ENCODE peak calls at places on chromosomes 13 and 19, in five cellular contexts. D, H, W, J and P are unnamed samples.

GRCh38 chr13:43433691-43434121 is 353.1 kb downstream of the ENOX1 start:
- DNase-seq in D (no peak), H (no peak), W (no peak), J (no peak), P (no peak)

GRCh38 chr19:18743281-18743825 is 47.8 kb downstream of the COMP start:
- DNase-seq in D (no peak), H (no peak), W (peak), J (peak), P (no peak)

GRCh38 chr19:16893686-16893990 is 4.8 kb downstream of the F2RL3 start:
- DNase-seq in D (no peak), H (no peak), W (no peak), J (no peak), P (no peak)

GRCh38 chr13:72456486-72456885 is 270.9 kb downstream of the MZT1 start:
- DNase-seq in D (no peak), H (no peak), W (no peak), J (no peak), P (no peak)

GRCh38 chr13:83414393-83414792 is 467.9 kb downstream of the SLITRK1 start:
- DNase-seq in D (no peak), H (no peak), W (no peak), J (no peak), P (no peak)

GRCh38 chr19:40671404-40671803 is 19.0 kb downstream of the NUMBL start:
- DNase-seq in D (no peak), H (no peak), W (no peak), J (no peak), P (no peak)

GRCh38 chr13:33721719-33722118 is 96.2 kb upstream of the RFC3 start:
- DNase-seq in D (no peak), H (no peak), W (peak), J (peak), P (no peak)

GRCh38 chr13:108915095-108915633 is 285.8 kb downstream of the MYO16 start:
- DNase-seq in D (no peak), H (no peak), W (peak), J (peak), P (no peak)

GRCh38 chr19:19600793-19601346 is 17.6 kb downstream of the PBX4 start:
- DNase-seq in D (no peak), H (no peak), W (no peak), J (no peak), P (no peak)

GRCh38 chr19:35306473-35307246 is 14.7 kb downstream of the MAG start:
- DNase-seq in D (no peak), H (no peak), W (no peak), J (no peak), P (no peak)

GRCh38 chr13:57996717-57997116 is 365.2 kb downstream of the PCDH17 start:
- DNase-seq in D (no peak), H (no peak), W (no peak), J (peak), P (no peak)

GRCh38 chr19:47663911-47664771 is 49.1 kb upstream of the EHD2 start:
- DNase-seq in D (no peak), H (peak), W (peak), J (peak), P (no peak)

GRCh38 chr13:113862191-113862765 is 1.6 kb downstream of the GAS6 start:
- DNase-seq in D (no peak), H (no peak), W (no peak), J (no peak), P (no peak)

GRCh38 chr13:43042410-43042921 is 19.1 kb downstream of the DNAJC15 start:
- DNase-seq in D (no peak), H (no peak), W (no peak), J (no peak), P (no peak)

GRCh38 chr19:35868172-35868822 is at the start of gene APLP1:
- DNase-seq in D (no peak), H (no peak), W (peak), J (peak), P (peak)

GRCh38 chr19:53461866-53462265 is 5.7 kb upstream of the ZNF813 start:
- DNase-seq in D (no peak), H (no peak), W (no peak), J (no peak), P (no peak)

GRCh38 chr19:55931936-55932386 is at the start of gene NLRP13:
- DNase-seq in D (peak), H (no peak), W (no peak), J (no peak), P (no peak)

GRCh38 chr13:94305934-94306333 is 173.5 kb downstream of the DCT start:
- DNase-seq in D (no peak), H (no peak), W (no peak), J (peak), P (no peak)

GRCh38 chr13:25501231-25501630 is 129.5 kb downstream of the ATP8A2 start:
- DNase-seq in D (no peak), H (no peak), W (no peak), J (no peak), P (no peak)

GRCh38 chr13:51601601-51602348 is 17.5 kb downstream of the WDFY2 start:
- DNase-seq in D (no peak), H (no peak), W (no peak), J (no peak), P (no peak)

GRCh38 chr13:95035311-95036109 is 265.7 kb downstream of the ABCC4 start:
- DNase-seq in D (no peak), H (no peak), W (no peak), J (no peak), P (no peak)

GRCh38 chr19:2036424-2036823 is 14.6 kb downstream of the MKNK2 start:
- DNase-seq in D (no peak), H (no peak), W (no peak), J (no peak), P (no peak)

GRCh38 chr19:2039082-2039958 is 11.7 kb downstream of the MKNK2 start:
- DNase-seq in D (no peak), H (no peak), W (no peak), J (no peak), P (no peak)

GRCh38 chr19:2037676-2038255 is 13.3 kb downstream of the MKNK2 start:
- DNase-seq in D (no peak), H (no peak), W (no peak), J (no peak), P (no peak)

GRCh38 chr19:2039959-2040646 is 10.9 kb downstream of the MKNK2 start:
- DNase-seq in D (no peak), H (no peak), W (no peak), J (no peak), P (no peak)

DNA sequence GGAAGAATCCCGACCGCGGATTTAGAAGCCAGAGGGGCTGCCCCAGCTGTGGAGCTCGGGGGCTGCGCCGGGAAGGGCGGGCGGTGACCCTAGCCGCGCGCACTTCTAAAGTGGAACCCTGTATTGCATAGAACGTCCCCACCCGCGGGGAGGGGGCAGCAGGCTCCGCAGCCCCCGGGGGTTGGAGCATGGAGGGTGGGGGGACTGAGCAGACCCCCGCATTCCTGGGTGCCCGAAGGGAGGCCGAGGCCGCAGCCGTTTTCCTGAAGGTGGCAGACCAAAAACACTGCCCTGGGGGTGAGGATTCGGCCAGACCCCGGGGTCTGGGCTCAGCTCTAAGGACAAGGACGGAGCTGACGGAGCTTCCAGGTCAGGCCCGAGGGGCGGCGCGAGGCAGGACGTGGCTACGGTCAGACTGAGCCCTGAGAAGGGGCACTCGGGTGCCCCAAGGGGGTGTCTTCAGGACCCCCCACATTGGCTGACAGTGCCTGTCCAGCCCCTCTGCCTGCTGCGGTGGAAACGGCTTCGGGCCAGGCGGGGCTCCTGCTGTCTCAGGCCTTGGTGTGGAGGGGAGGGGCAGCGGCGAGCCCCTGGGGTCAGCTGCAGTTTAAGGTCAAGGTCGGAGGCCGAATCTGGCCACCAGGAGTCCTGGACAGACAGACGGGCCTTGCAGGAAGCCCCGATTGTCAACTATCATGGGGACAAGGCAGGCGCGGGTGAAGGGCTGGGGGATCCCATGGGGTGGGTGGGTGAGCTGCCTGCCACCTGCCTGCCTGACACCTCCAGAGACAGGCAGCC is 12.6 kb downstream of the MKNK2 start:
- DNase-seq in D (no peak), H (no peak), W (no peak), J (no peak), P (no peak)
- TF ChIP-seq CTCF in D (no peak), H (no peak), W (no peak), J (no peak), P (no peak)

DNA sequence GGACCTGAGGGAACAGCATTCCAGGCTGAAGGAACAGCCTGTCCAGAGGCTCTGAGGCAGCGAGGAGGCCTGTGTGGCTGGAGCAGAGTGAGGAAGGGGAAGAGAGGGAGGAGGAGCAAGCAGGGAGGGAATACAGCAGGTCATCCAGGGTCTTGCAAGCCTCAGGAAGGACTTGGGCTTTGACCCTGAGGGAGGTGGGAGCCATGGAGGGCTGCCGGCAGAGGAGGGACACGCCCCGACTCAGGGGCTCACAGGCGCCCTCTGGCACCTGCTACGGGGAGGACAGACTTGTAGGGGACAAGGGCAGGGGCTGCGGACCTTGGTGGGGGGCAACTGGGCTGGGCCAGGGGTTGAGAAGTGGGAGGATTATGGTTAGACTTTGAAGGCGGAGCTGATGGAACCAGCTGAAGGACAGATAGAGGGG is 4.7 kb downstream of the TINCR start:
- DNase-seq in D (no peak), H (no peak), W (no peak), J (no peak), P (no peak)
- TF ChIP-seq CTCF in D (no peak), H (no peak), W (peak), J (no peak), P (peak)

GRCh38 chr13:105432408-105432807 is 1103.1 kb downstream of the EFNB2 start:
- DNase-seq in D (no peak), H (no peak), W (no peak), J (no peak), P (no peak)

GRCh38 chr13:105428816-105429215 is 1106.6 kb downstream of the EFNB2 start:
- DNase-seq in D (no peak), H (no peak), W (no peak), J (no peak), P (no peak)

GRCh38 chr13:105426454-105426853 is 1109.0 kb downstream of the EFNB2 start:
- DNase-seq in D (no peak), H (no peak), W (no peak), J (no peak), P (no peak)
- TF ChIP-seq CTCF in D (no peak), H (no peak), W (no peak), J (no peak), P (no peak)

DNA sequence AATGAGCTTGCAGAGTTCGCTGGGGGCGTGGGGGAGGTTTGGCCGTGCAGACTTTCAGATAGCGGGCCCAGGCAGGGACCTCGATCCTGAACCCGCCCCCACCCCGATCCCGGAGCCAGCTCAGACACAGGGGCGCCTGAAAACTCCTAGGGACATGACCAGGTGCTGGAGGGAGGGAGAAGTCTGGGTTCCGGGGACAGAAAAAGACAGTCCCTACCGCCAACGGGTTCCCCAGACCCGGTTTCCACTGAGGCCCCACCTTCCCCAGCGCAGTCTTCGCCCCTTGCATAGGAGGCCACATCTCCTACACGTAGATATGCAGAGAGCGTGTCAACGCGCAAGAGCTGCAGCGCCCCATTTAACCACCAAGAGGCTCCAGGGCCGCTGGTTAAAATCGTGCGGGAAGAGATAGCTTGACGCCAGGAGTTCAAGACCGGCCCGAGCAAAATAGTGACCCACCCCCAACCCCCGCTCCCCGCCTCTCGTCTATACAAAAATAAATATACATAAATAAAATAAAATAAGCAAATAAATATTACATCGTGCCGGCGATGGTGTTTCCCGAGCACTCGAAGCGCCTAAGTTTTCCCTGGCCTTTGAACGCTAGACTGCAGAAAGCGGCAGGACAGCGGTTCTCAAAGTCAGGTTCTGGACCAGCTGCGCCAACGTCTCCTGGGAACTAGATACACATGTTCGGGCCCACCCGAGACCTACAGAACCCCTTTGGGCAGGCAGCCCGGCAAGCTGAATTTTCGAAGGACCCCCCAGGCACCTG is 8.3 kb downstream of the CCDC8 start:
- DNase-seq in D (no peak), H (no peak), W (peak), J (peak), P (no peak)
- TF ChIP-seq CTCF in D (no peak), H (no peak), W (peak), J (peak), P (peak)

DNA sequence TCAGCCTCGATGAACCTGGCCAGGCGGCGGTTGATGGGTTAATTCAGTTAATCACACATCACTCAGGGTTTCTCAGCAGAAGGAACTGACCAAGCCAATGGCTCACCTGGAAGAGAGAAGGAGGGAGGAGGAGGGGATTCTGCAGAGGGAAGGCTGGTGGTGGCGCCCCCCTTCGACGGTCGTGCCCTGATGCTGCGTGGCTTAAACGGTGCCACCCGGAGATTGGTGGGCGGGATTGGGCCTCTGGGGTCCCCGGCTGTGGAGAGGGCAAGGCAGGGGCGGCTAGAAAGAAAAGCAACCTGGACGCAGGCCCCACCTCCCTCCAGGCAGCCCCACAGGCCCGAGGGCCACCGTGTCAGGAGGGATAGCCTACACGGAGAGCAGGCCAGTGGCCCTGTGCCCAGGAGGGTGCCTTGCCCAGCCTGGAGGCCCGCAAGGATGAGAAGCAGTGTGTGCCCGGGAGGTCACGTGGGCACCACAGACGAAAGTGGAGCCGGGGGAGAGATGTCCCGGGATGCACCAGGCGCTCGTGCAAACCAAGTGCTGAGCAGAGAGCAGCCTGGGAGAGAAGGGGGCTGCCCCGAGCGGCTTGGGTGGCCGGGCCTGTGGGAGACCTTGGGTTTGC is 16.0 kb downstream of the CSNK1G2 start:
- DNase-seq in D (no peak), H (no peak), W (no peak), J (no peak), P (no peak)
- TF ChIP-seq CTCF in D (no peak), H (no peak), W (no peak), J (no peak), P (no peak)

DNA sequence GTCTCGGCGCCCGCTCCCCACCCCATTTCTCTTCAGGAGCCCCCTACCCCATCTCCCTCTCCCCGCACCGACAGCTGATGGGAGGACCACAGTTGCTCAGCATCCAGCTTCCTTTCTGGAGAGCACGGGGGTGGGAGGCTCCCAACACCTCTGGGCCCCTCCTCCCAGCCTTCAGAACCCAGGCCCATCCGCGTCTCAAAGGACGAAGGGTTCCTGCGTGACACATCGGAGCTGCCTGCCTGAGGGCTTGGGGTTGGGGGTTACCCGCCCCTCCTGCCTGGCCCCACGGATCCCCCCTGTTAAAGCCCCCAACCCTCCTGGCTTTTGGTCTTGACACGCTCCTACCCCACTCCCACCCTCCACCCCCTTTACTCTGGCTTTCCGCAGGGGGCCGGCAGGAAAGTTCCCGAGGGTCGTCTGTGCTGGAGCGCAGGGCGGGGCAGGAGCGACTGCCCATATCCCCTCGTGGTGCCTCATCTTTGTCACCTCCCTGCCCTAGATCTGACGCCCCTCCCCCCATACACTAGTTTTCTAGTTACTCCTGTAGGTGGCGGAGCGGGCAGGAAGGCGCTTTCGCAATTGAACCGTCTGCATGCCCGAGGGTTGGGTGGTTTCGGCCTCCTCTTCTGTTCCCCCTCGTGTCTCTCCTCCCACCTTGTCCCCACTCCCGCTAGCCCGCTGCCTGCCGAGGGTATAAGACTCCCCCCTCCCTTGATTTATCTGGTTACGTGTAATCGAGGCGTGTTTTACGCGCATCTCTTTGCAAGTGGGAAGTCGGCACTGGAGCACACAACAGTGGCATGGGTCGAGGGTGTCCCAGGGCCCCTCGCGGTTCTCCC is 922 bp downstream of the TRAPPC5 start:
- DNase-seq in D (no peak), H (peak), W (peak), J (peak), P (peak)
- TF ChIP-seq CTCF in D (peak), H (peak), W (peak), J (peak), P (peak)

DNA sequence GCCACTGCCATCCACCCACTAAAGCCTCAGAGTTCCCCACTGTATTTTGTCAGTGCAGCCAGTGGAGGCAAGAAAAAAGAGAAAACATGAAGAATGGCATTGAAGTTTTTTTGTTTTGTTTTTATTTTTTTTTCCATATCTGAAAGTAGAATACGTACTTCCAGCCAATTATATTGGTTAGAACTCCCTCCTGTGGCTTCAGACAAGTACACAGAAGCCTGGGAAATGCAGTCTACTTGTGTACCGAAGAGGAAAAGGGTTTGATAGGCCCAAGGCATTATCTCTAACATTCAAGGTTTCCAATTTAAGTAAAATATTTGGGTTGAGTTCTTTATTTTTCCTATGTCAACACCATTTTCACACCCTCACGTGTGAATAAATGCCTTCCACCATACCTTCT is 696.2 kb upstream of the GPC6 start:
- DNase-seq in D (no peak), H (no peak), W (no peak), J (no peak), P (no peak)
- TF ChIP-seq CTCF in D (no peak), H (no peak), W (peak), J (no peak), P (peak)

GRCh38 chr19:37114001-37114400 is 35.8 kb downstream of the ZNF420 start:
- DNase-seq in D (no peak), H (no peak), W (no peak), J (no peak), P (no peak)
- TF ChIP-seq CTCF in D (no peak), H (no peak), W (no peak), J (no peak), P (no peak)